ENCODE peak calls at places on chromosome 12, in four cellular contexts. One of them, this sample, is unnamed.

GRCh38 chr12:52235822-52236291 is 2.8 kb downstream of the KRT7 start:
- DNase-seq in mesendoderm: no peak
- DNase-seq in activated T-cell treated with anti-CD3 and anti-CD28 coated beads for 1 hour: no peak
- DNase-seq in fibroblast of villous mesenchyme: no peak
- DNase-seq in this sample: no peak

GRCh38 chr12:32544893-32545292 is 134.2 kb upstream of the DNM1L start:
- DNase-seq in mesendoderm: no peak
- DNase-seq in activated T-cell treated with anti-CD3 and anti-CD28 coated beads for 1 hour: no peak
- DNase-seq in fibroblast of villous mesenchyme: no peak
- DNase-seq in this sample: no peak

GRCh38 chr12:570949-571794 is 92.1 kb downstream of the NINJ2 start:
- DNase-seq in activated T-cell treated with anti-CD3 and anti-CD28 coated beads for 1 hour: no peak
- DNase-seq in mesendoderm: peak; percentile 83
- DNase-seq in fibroblast of villous mesenchyme: peak; percentile 90
- DNase-seq in this sample: peak; percentile 85

GRCh38 chr12:84033162-84033561 is 879.4 kb downstream of the SLC6A15 start:
- DNase-seq in fibroblast of villous mesenchyme: no peak
- DNase-seq in activated T-cell treated with anti-CD3 and anti-CD28 coated beads for 1 hour: no peak
- DNase-seq in mesendoderm: no peak
- DNase-seq in this sample: no peak

GRCh38 chr12:130764475-130765185 is 48.5 kb upstream of the RIMBP2 start:
- DNase-seq in activated T-cell treated with anti-CD3 and anti-CD28 coated beads for 1 hour: no peak
- DNase-seq in fibroblast of villous mesenchyme: peak; percentile 63
- DNase-seq in mesendoderm: peak; percentile 86
- DNase-seq in this sample: peak; percentile 42

GRCh38 chr12:110249716-110250225 is 31.3 kb upstream of the ATP2A2 start:
- DNase-seq in activated T-cell treated with anti-CD3 and anti-CD28 coated beads for 1 hour: no peak
- DNase-seq in mesendoderm: no peak
- DNase-seq in fibroblast of villous mesenchyme: no peak
- DNase-seq in this sample: no peak

GRCh38 chr12:52634266-52635056 is 16.1 kb upstream of the KRT73 start:
- DNase-seq in mesendoderm: no peak
- DNase-seq in fibroblast of villous mesenchyme: no peak
- DNase-seq in activated T-cell treated with anti-CD3 and anti-CD28 coated beads for 1 hour: no peak
- DNase-seq in this sample: no peak

GRCh38 chr12:110108309-110109036 is 15.7 kb upstream of the IFT81 start:
- DNase-seq in fibroblast of villous mesenchyme: no peak
- DNase-seq in mesendoderm: no peak
- DNase-seq in activated T-cell treated with anti-CD3 and anti-CD28 coated beads for 1 hour: no peak
- DNase-seq in this sample: no peak

GRCh38 chr12:87812030-87812429 is 217.2 kb downstream of the C12orf50 start:
- DNase-seq in activated T-cell treated with anti-CD3 and anti-CD28 coated beads for 1 hour: no peak
- DNase-seq in fibroblast of villous mesenchyme: no peak
- DNase-seq in mesendoderm: no peak
- DNase-seq in this sample: no peak

GRCh38 chr12:89417246-89417977 is 65.1 kb upstream of the DUSP6 start:
- DNase-seq in activated T-cell treated with anti-CD3 and anti-CD28 coated beads for 1 hour: no peak
- DNase-seq in fibroblast of villous mesenchyme: peak; percentile 72
- DNase-seq in mesendoderm: no peak
- DNase-seq in this sample: peak; percentile 45